ENCODE peak calls at places on chromosomes 12 and 14, in four cellular contexts. One of them, this sample, is unnamed. For H3K36me3, the result is how much of the 10 kb centered on the place peaks cover.

GRCh38 chr14:20350860-20351259 is 7.4 kb downstream of the PARP2 start:
- DNase-seq in CD4-positive, alpha-beta memory T cell: no peak
- DNase-seq in gastrocnemius medialis: no peak
- DNase-seq in body of pancreas: no peak
- DNase-seq in this sample: peak

GRCh38 chr14:59310644-59311043 is 122.2 kb downstream of the DAAM1 start:
- DNase-seq in CD4-positive, alpha-beta memory T cell: no peak
- DNase-seq in gastrocnemius medialis: no peak
- DNase-seq in body of pancreas: no peak
- DNase-seq in this sample: no peak

GRCh38 chr12:106841471-106842302 is 67.2 kb downstream of the RIC8B start:
- DNase-seq in CD4-positive, alpha-beta memory T cell: peak
- DNase-seq in body of pancreas: peak
- DNase-seq in gastrocnemius medialis: no peak
- DNase-seq in this sample: no peak

GRCh38 chr12:71865166-71865713 is 25.7 kb downstream of the TBC1D15 start:
- DNase-seq in gastrocnemius medialis: no peak
- DNase-seq in CD4-positive, alpha-beta memory T cell: no peak
- DNase-seq in body of pancreas: no peak
- DNase-seq in this sample: no peak

GRCh38 chr12:113239811-113240331 is 18.6 kb downstream of the TPCN1 start:
- DNase-seq in CD4-positive, alpha-beta memory T cell: no peak
- DNase-seq in body of pancreas: no peak
- DNase-seq in gastrocnemius medialis: peak
- DNase-seq in this sample: peak

GRCh38 chr12:39619316-39619659 is 315 bp downstream of the ABCD2 start:
- DNase-seq in CD4-positive, alpha-beta memory T cell: no peak
- DNase-seq in body of pancreas: no peak
- DNase-seq in gastrocnemius medialis: no peak
- DNase-seq in this sample: no peak

GRCh38 chr12:60752589-60752988 is 1156.8 kb downstream of the SLC16A7 start:
- DNase-seq in body of pancreas: no peak
- DNase-seq in CD4-positive, alpha-beta memory T cell: no peak
- DNase-seq in gastrocnemius medialis: no peak
- DNase-seq in this sample: no peak

GRCh38 chr14:95256011-95256775 is 63.5 kb downstream of the CLMN start:
- DNase-seq in body of pancreas: no peak
- DNase-seq in gastrocnemius medialis: no peak
- DNase-seq in CD4-positive, alpha-beta memory T cell: no peak
- DNase-seq in this sample: no peak

GRCh38 chr12:106113042-106113441 is 25.7 kb downstream of the NUAK1 start:
- DNase-seq in gastrocnemius medialis: no peak
- DNase-seq in body of pancreas: no peak
- DNase-seq in CD4-positive, alpha-beta memory T cell: no peak
- DNase-seq in this sample: no peak

GRCh38 chr14:99612737-99613330 is 8.8 kb upstream of the CCDC85C start:
- DNase-seq in gastrocnemius medialis: no peak
- DNase-seq in body of pancreas: no peak
- DNase-seq in CD4-positive, alpha-beta memory T cell: no peak
- DNase-seq in this sample: no peak

DNA sequence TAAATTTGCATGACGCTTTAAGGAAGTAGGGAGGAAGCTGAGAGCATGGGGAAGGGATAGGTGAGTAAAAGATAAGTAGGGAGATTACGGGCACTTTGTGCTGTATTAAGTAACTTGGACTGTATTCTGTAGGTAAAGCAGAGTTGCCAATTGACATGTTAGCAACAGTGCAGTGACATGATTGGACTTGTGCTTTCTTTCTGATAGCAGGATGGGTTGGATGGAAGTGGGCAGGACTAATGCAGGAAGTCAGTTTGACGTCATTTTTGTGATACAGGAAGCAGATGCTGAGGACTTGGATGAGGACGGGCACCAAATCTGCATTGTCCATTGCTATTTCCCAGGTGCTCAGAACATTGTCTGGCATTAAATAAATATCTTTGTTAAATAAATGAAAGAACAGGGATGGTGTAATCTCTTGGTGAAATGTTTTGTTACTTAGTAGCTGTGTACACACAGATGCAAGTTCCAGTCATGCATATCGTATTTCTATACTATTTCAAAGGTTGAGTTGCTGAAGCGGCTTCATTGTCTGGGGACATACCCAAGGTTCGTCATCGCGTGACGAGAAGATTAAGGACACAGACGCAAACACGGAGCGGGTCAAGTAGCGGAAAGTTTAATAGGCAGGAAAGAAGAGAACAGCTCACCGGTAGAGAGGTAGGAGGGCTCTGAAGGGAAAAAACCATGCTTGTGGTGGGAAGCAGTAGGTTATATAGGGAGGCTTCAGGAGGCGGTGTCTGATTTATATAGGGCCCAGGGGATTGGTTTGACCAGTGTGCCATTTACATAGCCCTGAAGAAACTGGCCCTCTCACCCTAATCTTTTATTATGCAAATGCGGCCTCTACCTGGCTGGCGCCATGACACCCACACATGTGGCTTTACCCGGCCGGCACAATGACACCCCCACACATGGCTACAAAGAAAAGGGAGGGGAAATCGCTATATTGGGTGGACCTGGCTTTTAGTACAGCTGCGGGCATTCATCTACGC is 30.7 kb downstream of the GUCY2C start:
- DNase-seq in body of pancreas: no peak
- DNase-seq in gastrocnemius medialis: no peak
- DNase-seq in CD4-positive, alpha-beta memory T cell: no peak
- DNase-seq in this sample: no peak
- H3K4me3 ChIP-seq in body of pancreas: no peak
- H3K4me3 ChIP-seq in gastrocnemius medialis: no peak
- H3K4me3 ChIP-seq in CD4-positive, alpha-beta memory T cell: no peak
- H3K4me3 ChIP-seq in this sample: no peak

GRCh38 chr12:6458281-6459003 is 6.6 kb downstream of the TAPBPL start:
- DNase-seq in gastrocnemius medialis: no peak
- DNase-seq in CD4-positive, alpha-beta memory T cell: no peak
- DNase-seq in body of pancreas: no peak
- DNase-seq in this sample: no peak
- H3K36me3 ChIP-seq in gastrocnemius medialis: half or more
- H3K36me3 ChIP-seq in CD4-positive, alpha-beta memory T cell: under half
- H3K36me3 ChIP-seq in body of pancreas: under half
- H3K36me3 ChIP-seq in this sample: under half

DNA sequence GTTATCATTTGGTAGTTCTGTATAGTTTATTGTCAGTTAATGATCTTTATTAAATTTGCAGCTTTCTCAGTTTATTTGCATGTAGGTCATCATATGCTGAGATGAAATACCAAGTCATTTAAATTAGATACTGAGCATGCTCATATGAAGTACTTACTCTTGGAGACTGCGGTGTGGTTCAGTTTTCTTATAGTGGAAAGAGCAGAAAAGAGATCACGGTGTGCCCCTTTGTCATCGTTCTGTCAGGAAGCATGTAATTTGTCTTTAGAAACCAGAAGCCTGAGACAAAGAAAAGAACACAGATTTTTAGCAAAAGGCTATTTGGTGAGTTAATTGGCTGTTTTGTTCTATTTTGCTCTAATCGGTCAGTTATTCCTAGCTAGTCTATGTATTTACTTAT is 75.6 kb downstream of the PLEKHA5 start:
- DNase-seq in body of pancreas: no peak
- DNase-seq in CD4-positive, alpha-beta memory T cell: no peak
- DNase-seq in gastrocnemius medialis: no peak
- DNase-seq in this sample: no peak
- H3K4me3 ChIP-seq in body of pancreas: no peak
- H3K4me3 ChIP-seq in CD4-positive, alpha-beta memory T cell: no peak
- H3K4me3 ChIP-seq in gastrocnemius medialis: no peak
- H3K4me3 ChIP-seq in this sample: no peak

GRCh38 chr12:53025250-53025649 is 19.0 kb downstream of the EIF4B start:
- DNase-seq in CD4-positive, alpha-beta memory T cell: no peak
- DNase-seq in gastrocnemius medialis: no peak
- DNase-seq in body of pancreas: no peak
- DNase-seq in this sample: no peak
- H3K36me3 ChIP-seq in CD4-positive, alpha-beta memory T cell: half or more
- H3K36me3 ChIP-seq in gastrocnemius medialis: half or more
- H3K36me3 ChIP-seq in body of pancreas: under half
- H3K36me3 ChIP-seq in this sample: under half

DNA sequence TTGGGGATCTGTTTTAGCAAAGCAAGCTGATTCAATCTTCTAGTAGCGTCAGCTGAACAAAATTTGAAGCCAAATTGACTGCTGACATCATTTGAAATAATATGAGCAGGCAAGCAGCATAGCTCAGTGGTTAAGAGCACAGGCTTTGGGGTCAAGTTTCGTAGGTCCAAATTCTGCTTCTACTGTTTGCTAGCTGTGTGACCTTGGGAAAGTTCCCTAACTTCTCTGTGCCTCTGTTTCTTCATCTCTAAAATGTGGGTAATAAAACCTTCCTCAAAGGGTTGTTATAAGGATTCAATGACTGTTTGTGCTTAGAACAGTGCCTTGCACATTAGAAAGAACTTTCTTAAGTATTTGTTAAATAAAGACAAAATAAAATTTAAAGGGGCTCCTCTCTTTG is 12.7 kb downstream of the GPR19 start:
- DNase-seq in gastrocnemius medialis: no peak
- DNase-seq in CD4-positive, alpha-beta memory T cell: no peak
- DNase-seq in body of pancreas: no peak
- DNase-seq in this sample: no peak
- H3K4me3 ChIP-seq in gastrocnemius medialis: no peak
- H3K4me3 ChIP-seq in CD4-positive, alpha-beta memory T cell: no peak
- H3K4me3 ChIP-seq in body of pancreas: no peak
- H3K4me3 ChIP-seq in this sample: no peak

DNA sequence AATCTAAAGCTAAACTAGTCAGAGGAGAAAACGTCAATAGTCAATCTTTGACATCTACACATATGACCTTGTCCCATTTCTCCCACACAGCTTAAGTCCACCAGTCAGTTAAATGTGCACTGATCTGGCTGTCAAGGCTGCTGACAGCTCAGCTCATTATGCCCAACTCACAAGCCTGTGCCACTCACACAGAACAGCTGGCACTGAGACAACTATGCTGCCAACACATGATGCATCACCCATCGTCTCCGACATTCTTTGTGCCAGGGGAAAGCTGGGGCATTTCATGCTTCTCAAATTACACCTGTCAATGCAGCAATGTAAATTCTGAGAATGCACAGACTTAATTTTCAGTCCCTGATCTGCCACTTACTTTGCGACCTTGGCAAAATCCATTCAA is 25.3 kb downstream of the GNS start:
- DNase-seq in gastrocnemius medialis: peak
- DNase-seq in body of pancreas: peak
- DNase-seq in CD4-positive, alpha-beta memory T cell: no peak
- DNase-seq in this sample: no peak
- H3K36me3 ChIP-seq in gastrocnemius medialis: under half
- H3K36me3 ChIP-seq in body of pancreas: under half
- H3K36me3 ChIP-seq in CD4-positive, alpha-beta memory T cell: under half
- H3K36me3 ChIP-seq in this sample: under half

GRCh38 chr12:116558280-116559079 is 701 bp upstream of the MAP1LC3B2 start:
- DNase-seq in CD4-positive, alpha-beta memory T cell: no peak
- DNase-seq in body of pancreas: no peak
- DNase-seq in gastrocnemius medialis: no peak
- DNase-seq in this sample: no peak

GRCh38 chr12:116559080-116559329 is 176 bp upstream of the MAP1LC3B2 start:
- DNase-seq in CD4-positive, alpha-beta memory T cell: no peak
- DNase-seq in gastrocnemius medialis: no peak
- DNase-seq in body of pancreas: no peak
- DNase-seq in this sample: no peak

GRCh38 chr12:116556356-116556952 is 2.7 kb upstream of the MAP1LC3B2 start:
- DNase-seq in gastrocnemius medialis: no peak
- DNase-seq in CD4-positive, alpha-beta memory T cell: no peak
- DNase-seq in body of pancreas: no peak
- DNase-seq in this sample: no peak

GRCh38 chr12:116559330-116560080 is at the start of gene MAP1LC3B2:
- DNase-seq in body of pancreas: peak
- DNase-seq in CD4-positive, alpha-beta memory T cell: peak
- DNase-seq in gastrocnemius medialis: peak
- DNase-seq in this sample: peak

GRCh38 chr12:116556964-116557706 is 2.0 kb upstream of the MAP1LC3B2 start:
- DNase-seq in body of pancreas: no peak
- DNase-seq in gastrocnemius medialis: no peak
- DNase-seq in CD4-positive, alpha-beta memory T cell: no peak
- DNase-seq in this sample: no peak
- H3K4me3 ChIP-seq in body of pancreas: no peak
- H3K4me3 ChIP-seq in gastrocnemius medialis: no peak
- H3K4me3 ChIP-seq in CD4-positive, alpha-beta memory T cell: no peak
- H3K4me3 ChIP-seq in this sample: no peak

GRCh38 chr12:95511962-95512361 is 38.0 kb downstream of the METAP2 start:
- DNase-seq in CD4-positive, alpha-beta memory T cell: no peak
- DNase-seq in body of pancreas: no peak
- DNase-seq in gastrocnemius medialis: no peak
- DNase-seq in this sample: no peak

GRCh38 chr12:95504140-95504539 is 30.2 kb downstream of the METAP2 start:
- DNase-seq in gastrocnemius medialis: no peak
- DNase-seq in CD4-positive, alpha-beta memory T cell: no peak
- DNase-seq in body of pancreas: peak
- DNase-seq in this sample: no peak

GRCh38 chr12:95505039-95505438 is 31.1 kb downstream of the METAP2 start:
- DNase-seq in body of pancreas: no peak
- DNase-seq in CD4-positive, alpha-beta memory T cell: no peak
- DNase-seq in gastrocnemius medialis: no peak
- DNase-seq in this sample: no peak

GRCh38 chr12:95509300-95509699 is 35.3 kb downstream of the METAP2 start:
- DNase-seq in CD4-positive, alpha-beta memory T cell: no peak
- DNase-seq in body of pancreas: no peak
- DNase-seq in gastrocnemius medialis: no peak
- DNase-seq in this sample: no peak

DNA sequence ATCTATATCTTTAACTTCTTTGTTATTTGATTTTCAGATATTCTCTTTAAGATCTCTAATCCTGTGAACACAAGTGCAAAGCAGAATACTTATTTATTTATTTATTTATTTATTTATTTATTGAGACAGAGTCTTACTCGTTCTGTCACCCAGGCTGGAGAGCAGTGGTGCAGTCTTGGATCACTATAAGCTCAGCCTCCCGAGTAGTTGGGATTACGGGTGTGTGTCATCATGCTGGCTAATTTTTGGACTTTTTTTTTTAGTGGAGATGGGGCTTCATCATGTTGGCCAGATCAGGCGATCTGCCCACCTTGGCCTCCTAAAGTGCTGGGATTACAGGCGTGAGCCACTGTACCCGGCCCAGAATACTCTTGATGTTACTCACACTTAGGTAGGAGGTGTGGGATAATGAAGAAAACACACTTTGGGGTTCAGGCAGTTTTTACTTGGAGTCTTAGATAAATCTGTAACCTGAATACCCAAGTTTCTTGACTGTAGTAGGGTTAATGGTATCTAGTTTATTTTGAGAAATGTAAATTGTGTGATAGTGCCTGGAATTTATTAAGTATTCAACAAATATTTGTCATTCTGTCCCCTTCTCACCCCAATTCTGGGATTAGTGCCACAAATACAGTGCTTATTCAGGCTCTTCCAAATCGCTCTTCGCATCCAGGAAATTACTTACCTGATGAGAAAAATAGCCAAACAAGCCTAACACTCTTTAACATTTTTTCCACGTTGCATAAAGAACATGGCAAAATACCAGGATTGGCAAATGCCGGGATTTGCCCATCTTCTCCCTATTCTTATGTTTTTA is 33.0 kb downstream of the METAP2 start:
- DNase-seq in gastrocnemius medialis: no peak
- DNase-seq in CD4-positive, alpha-beta memory T cell: no peak
- DNase-seq in body of pancreas: no peak
- DNase-seq in this sample: no peak
- H3K36me3 ChIP-seq in gastrocnemius medialis: half or more
- H3K36me3 ChIP-seq in CD4-positive, alpha-beta memory T cell: under half
- H3K36me3 ChIP-seq in body of pancreas: under half
- H3K36me3 ChIP-seq in this sample: under half

This sample was measured in Caco-2.